ENCODE peak calls at places on chromosomes 12 and 14, in seven cellular contexts. One of them, this sample, is unnamed.

GRCh38 chr12:57110189-57111045 is 745 bp downstream of the STAT6 start:
- DNase-seq in IMR-90: peak; percentile 37
- DNase-seq in H1: no peak
- DNase-seq in trophoblast cell: peak; percentile 56
- DNase-seq in H9: peak; percentile 93
- DNase-seq in neuronal stem cell: no peak
- DNase-seq in mesenchymal stem cell: peak; percentile 86
- DNase-seq in this sample: peak; percentile 95

GRCh38 chr12:102462386-102462785 is 18.0 kb downstream of the IGF1 start:
- DNase-seq in IMR-90: no peak
- DNase-seq in H1: no peak
- DNase-seq in trophoblast cell: no peak
- DNase-seq in H9: no peak
- DNase-seq in neuronal stem cell: no peak
- DNase-seq in mesenchymal stem cell: no peak
- DNase-seq in this sample: no peak

GRCh38 chr12:98492580-98493140 is 22.7 kb upstream of the TMPO start:
- DNase-seq in IMR-90: no peak
- DNase-seq in H1: no peak
- DNase-seq in trophoblast cell: no peak
- DNase-seq in H9: no peak
- DNase-seq in neuronal stem cell: no peak
- DNase-seq in mesenchymal stem cell: no peak
- DNase-seq in this sample: peak; percentile 93

GRCh38 chr12:76346798-76347420 is 1.3 kb downstream of the BBS10 start:
- DNase-seq in IMR-90: peak; percentile 79
- DNase-seq in H1: no peak
- DNase-seq in trophoblast cell: peak; percentile 22
- DNase-seq in H9: no peak
- DNase-seq in neuronal stem cell: no peak
- DNase-seq in mesenchymal stem cell: peak; percentile 78
- DNase-seq in this sample: peak; percentile 43

GRCh38 chr12:121443193-121443829 is 43.4 kb downstream of the RNF34 start:
- DNase-seq in IMR-90: peak; percentile 70
- DNase-seq in H1: peak; percentile 54
- DNase-seq in trophoblast cell: peak; percentile 91
- DNase-seq in H9: peak; percentile 94
- DNase-seq in neuronal stem cell: peak; percentile 67
- DNase-seq in mesenchymal stem cell: peak; percentile 79
- DNase-seq in this sample: peak; percentile 83

GRCh38 chr14:51093371-51094281 is 1.3 kb downstream of the TRIM9 start:
- DNase-seq in IMR-90: no peak
- DNase-seq in H1: no peak
- DNase-seq in trophoblast cell: peak; percentile 20
- DNase-seq in H9: peak; percentile 64
- DNase-seq in neuronal stem cell: peak; percentile 36
- DNase-seq in mesenchymal stem cell: no peak
- DNase-seq in this sample: peak; percentile 69

GRCh38 chr12:8912910-8913309 is 1.4 kb upstream of the PHC1 start:
- DNase-seq in IMR-90: no peak
- DNase-seq in H1: no peak
- DNase-seq in trophoblast cell: peak; percentile 95
- DNase-seq in H9: peak; percentile 78
- DNase-seq in neuronal stem cell: no peak
- DNase-seq in mesenchymal stem cell: no peak
- DNase-seq in this sample: peak; percentile 83

GRCh38 chr12:8692573-8692972 is 5.2 kb upstream of the RIMKLB start:
- DNase-seq in IMR-90: peak; percentile 71
- DNase-seq in H1: no peak
- DNase-seq in trophoblast cell: peak; percentile 34
- DNase-seq in H9: peak; percentile 86
- DNase-seq in neuronal stem cell: peak; percentile 55
- DNase-seq in mesenchymal stem cell: peak; percentile 50
- DNase-seq in this sample: peak; percentile 91

GRCh38 chr12:50257226-50258166 is 25.8 kb downstream of the LIMA1 start:
- DNase-seq in IMR-90: peak; percentile 64
- DNase-seq in H1: no peak
- DNase-seq in trophoblast cell: peak; percentile 53
- DNase-seq in H9: no peak
- DNase-seq in neuronal stem cell: no peak
- DNase-seq in mesenchymal stem cell: peak; percentile 82
- DNase-seq in this sample: no peak

GRCh38 chr14:63896278-63896720 is 43.5 kb downstream of the SYNE2 start:
- DNase-seq in IMR-90: peak; percentile 71
- DNase-seq in H1: no peak
- DNase-seq in trophoblast cell: peak; percentile 71
- DNase-seq in H9: no peak
- DNase-seq in neuronal stem cell: no peak
- DNase-seq in mesenchymal stem cell: peak; percentile 36
- DNase-seq in this sample: no peak

GRCh38 chr12:99824900-99825562 is 159.7 kb downstream of the ANKS1B start:
- DNase-seq in IMR-90: no peak
- DNase-seq in H1: no peak
- DNase-seq in trophoblast cell: no peak
- DNase-seq in H9: no peak
- DNase-seq in neuronal stem cell: no peak
- DNase-seq in mesenchymal stem cell: no peak
- DNase-seq in this sample: no peak

GRCh38 chr14:75278422-75279152 is at the start of gene FOS:
- DNase-seq in IMR-90: peak; percentile 96
- DNase-seq in H1: no peak
- DNase-seq in trophoblast cell: peak; percentile 96
- DNase-seq in H9: peak; percentile 96
- DNase-seq in neuronal stem cell: peak; percentile 95
- DNase-seq in mesenchymal stem cell: peak; percentile 98
- DNase-seq in this sample: peak; percentile 98
- H3K23ac ChIP-seq in IMR-90: peak within 1 kb of the TSS; percentile 84
- H3K23ac ChIP-seq in H1: no peak within 1 kb of the TSS
- H3K23ac ChIP-seq in trophoblast cell: no peak within 1 kb of the TSS
- H3K23ac ChIP-seq in H9: no peak within 1 kb of the TSS
- H3K23ac ChIP-seq in neuronal stem cell: peak within 1 kb of the TSS; percentile 93
- H3K23ac ChIP-seq in mesenchymal stem cell: peak within 1 kb of the TSS; percentile 54
- H3K23ac ChIP-seq in this sample: no peak within 1 kb of the TSS

GRCh38 chr14:82720431-82720830 is 1186.8 kb upstream of the SEL1L start:
- DNase-seq in IMR-90: no peak
- DNase-seq in H1: no peak
- DNase-seq in trophoblast cell: no peak
- DNase-seq in H9: no peak
- DNase-seq in neuronal stem cell: no peak
- DNase-seq in mesenchymal stem cell: no peak
- DNase-seq in this sample: peak; percentile 6
- H3K23ac ChIP-seq in IMR-90: no peak overlapping the region
- H3K23ac ChIP-seq in H1: no peak overlapping the region
- H3K23ac ChIP-seq in trophoblast cell: peak overlapping the region; percentile 21
- H3K23ac ChIP-seq in H9: no peak overlapping the region
- H3K23ac ChIP-seq in neuronal stem cell: no peak overlapping the region
- H3K23ac ChIP-seq in mesenchymal stem cell: no peak overlapping the region
- H3K23ac ChIP-seq in this sample: no peak overlapping the region

DNA sequence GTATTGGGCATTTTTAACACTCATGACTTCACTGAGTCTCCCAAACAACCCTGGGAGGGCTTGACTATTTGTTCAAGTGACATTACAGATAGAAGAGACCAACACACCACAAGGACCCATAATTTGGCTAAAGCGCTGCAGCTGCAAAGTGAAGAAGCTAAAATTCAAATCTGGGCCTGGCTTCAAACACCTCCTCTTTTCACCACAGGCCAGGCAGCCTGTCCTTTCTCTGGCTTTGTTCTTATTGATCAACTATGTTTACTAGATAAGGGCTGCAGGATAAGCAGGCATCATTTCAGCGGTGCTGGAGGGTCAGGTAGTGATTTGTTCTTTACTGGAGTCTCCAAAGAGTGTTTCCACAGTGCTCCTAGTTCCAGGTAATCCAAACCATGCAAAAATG is 17.0 kb downstream of the CLMN start:
- DNase-seq in IMR-90: no peak
- DNase-seq in H1: no peak
- DNase-seq in trophoblast cell: peak; percentile 72
- DNase-seq in H9: no peak
- DNase-seq in neuronal stem cell: no peak
- DNase-seq in mesenchymal stem cell: no peak
- DNase-seq in this sample: no peak
- H3K23ac ChIP-seq in IMR-90: no peak overlapping the region
- H3K23ac ChIP-seq in H1: no peak overlapping the region
- H3K23ac ChIP-seq in trophoblast cell: no peak overlapping the region
- H3K23ac ChIP-seq in H9: no peak overlapping the region
- H3K23ac ChIP-seq in neuronal stem cell: no peak overlapping the region
- H3K23ac ChIP-seq in mesenchymal stem cell: no peak overlapping the region
- H3K23ac ChIP-seq in this sample: no peak overlapping the region

DNA sequence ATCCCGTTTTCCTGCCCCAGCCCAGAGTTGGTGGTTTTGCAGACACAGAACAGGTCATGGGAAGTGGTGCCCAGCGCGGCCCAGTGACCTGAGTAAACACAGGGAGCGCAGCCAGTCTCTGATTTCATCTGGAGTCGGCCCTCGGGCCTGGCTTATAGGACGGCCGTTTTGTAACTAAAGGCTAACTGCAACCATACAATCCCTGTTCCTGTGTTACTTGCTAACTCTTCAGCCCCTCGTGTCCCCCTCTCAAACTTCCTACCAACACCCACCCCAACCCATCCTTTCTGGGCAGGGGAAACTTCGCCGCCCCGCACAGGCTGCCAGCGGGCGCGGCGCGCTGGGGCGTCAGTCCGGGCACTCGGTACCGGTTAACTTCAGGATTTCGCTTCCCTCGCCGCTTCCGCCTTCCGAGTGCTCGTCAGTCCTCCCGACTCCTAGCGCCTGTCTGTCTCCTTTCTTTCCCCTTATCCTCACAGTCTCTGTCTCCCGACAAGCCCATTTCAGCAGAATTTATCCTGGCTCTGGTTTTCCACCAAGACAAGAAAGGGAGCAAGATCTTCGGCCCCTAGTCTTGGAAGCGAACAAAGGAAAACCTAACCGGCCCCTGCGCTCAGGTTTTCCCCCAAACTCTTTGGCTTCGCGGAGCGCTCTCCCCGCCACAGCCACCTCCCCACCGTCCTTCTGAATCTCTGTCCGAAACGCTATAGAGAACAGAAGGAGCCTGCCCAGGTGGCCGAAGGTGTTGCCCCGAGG is 2.0 kb downstream of the SIX1 start:
- DNase-seq in IMR-90: peak; percentile 69
- DNase-seq in H1: no peak
- DNase-seq in trophoblast cell: no peak
- DNase-seq in H9: peak; percentile 66
- DNase-seq in neuronal stem cell: peak; percentile 54
- DNase-seq in mesenchymal stem cell: peak; percentile 48
- DNase-seq in this sample: peak; percentile 77
- H3K23ac ChIP-seq in IMR-90: peak overlapping the region; percentile 93
- H3K23ac ChIP-seq in H1: no peak overlapping the region
- H3K23ac ChIP-seq in trophoblast cell: no peak overlapping the region
- H3K23ac ChIP-seq in H9: no peak overlapping the region
- H3K23ac ChIP-seq in neuronal stem cell: peak overlapping the region; percentile 10
- H3K23ac ChIP-seq in mesenchymal stem cell: peak overlapping the region; percentile 23
- H3K23ac ChIP-seq in this sample: peak overlapping the region; percentile 91

DNA sequence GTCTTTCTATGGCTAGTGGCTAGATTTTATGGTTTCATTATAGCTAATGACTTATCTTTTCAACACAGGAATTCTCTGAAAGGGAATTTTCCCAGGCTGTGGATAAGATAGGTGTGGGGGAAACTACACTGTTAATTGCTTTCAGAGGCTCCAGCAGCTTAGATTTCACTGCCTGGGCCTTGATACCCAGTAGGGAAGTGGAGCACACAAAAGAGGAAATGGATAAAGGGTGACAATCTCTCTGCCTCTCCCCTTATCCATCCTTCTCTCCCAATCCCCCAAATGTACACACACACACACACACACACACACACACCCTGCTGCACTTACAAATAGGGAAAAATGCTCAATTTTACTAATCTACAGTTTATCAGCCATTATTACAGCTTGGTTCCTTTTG is 19.1 kb downstream of the SIX4 start:
- DNase-seq in IMR-90: no peak
- DNase-seq in H1: no peak
- DNase-seq in trophoblast cell: no peak
- DNase-seq in H9: no peak
- DNase-seq in neuronal stem cell: no peak
- DNase-seq in mesenchymal stem cell: no peak
- DNase-seq in this sample: peak; percentile 42
- H3K23ac ChIP-seq in IMR-90: no peak overlapping the region
- H3K23ac ChIP-seq in H1: no peak overlapping the region
- H3K23ac ChIP-seq in trophoblast cell: no peak overlapping the region
- H3K23ac ChIP-seq in H9: no peak overlapping the region
- H3K23ac ChIP-seq in neuronal stem cell: no peak overlapping the region
- H3K23ac ChIP-seq in mesenchymal stem cell: no peak overlapping the region
- H3K23ac ChIP-seq in this sample: no peak overlapping the region

GRCh38 chr14:88281447-88281846 is 41.6 kb downstream of the KCNK10 start:
- DNase-seq in IMR-90: peak; percentile 5
- DNase-seq in H1: no peak
- DNase-seq in trophoblast cell: no peak
- DNase-seq in H9: no peak
- DNase-seq in neuronal stem cell: no peak
- DNase-seq in mesenchymal stem cell: no peak
- DNase-seq in this sample: no peak
- H3K23ac ChIP-seq in IMR-90: no peak overlapping the region
- H3K23ac ChIP-seq in H1: no peak overlapping the region
- H3K23ac ChIP-seq in trophoblast cell: no peak overlapping the region
- H3K23ac ChIP-seq in H9: no peak overlapping the region
- H3K23ac ChIP-seq in neuronal stem cell: no peak overlapping the region
- H3K23ac ChIP-seq in mesenchymal stem cell: no peak overlapping the region
- H3K23ac ChIP-seq in this sample: no peak overlapping the region

DNA sequence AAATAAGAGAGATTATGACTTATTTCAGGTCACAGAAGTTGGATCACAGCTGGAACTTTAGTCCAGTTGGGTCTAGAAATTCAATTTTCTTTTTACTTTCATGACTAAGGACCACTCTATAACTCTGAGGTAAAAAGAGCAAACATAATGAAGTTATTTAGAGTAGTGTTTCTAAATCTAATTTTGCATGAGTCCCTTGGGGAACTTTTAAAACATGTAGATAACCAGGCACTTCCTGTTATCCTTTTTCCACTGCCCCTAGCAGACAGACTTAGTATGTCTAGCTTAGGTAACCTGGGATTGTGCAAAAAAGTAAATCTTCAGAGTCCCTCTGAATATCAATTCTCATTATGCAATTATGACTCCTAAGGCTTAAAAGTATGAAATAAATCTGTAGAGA is 371.2 kb downstream of the DIO2 start:
- DNase-seq in IMR-90: no peak
- DNase-seq in H1: no peak
- DNase-seq in trophoblast cell: peak; percentile 35
- DNase-seq in H9: no peak
- DNase-seq in neuronal stem cell: no peak
- DNase-seq in mesenchymal stem cell: no peak
- DNase-seq in this sample: no peak
- H3K23ac ChIP-seq in IMR-90: no peak overlapping the region
- H3K23ac ChIP-seq in H1: no peak overlapping the region
- H3K23ac ChIP-seq in trophoblast cell: no peak overlapping the region
- H3K23ac ChIP-seq in H9: no peak overlapping the region
- H3K23ac ChIP-seq in neuronal stem cell: no peak overlapping the region
- H3K23ac ChIP-seq in mesenchymal stem cell: no peak overlapping the region
- H3K23ac ChIP-seq in this sample: no peak overlapping the region